ENCODE peak calls at places on chromosomes 13 and 19, in four cellular contexts. J, F, D and S are unnamed samples.

GRCh38 chr13:47215741-47216140 is 318.9 kb upstream of the HTR2A start:
- DNase-seq in J (no peak), F (no peak), D (no peak), S (peak; percentile 87)

GRCh38 chr13:108346376-108346775 is 76.9 kb downstream of the TNFSF13B start:
- DNase-seq in J (no peak), F (no peak), D (no peak), S (no peak)

GRCh38 chr13:30868806-30869470 is 37.1 kb upstream of the MEDAG start:
- DNase-seq in J (no peak), F (no peak), D (no peak), S (peak; percentile 45)

GRCh38 chr13:41909524-41909923 is 51.4 kb downstream of the VWA8 start:
- DNase-seq in J (no peak), F (no peak), D (no peak), S (no peak)

GRCh38 chr13:91361755-91362271 is 14.3 kb downstream of the MIR17HG start:
- DNase-seq in J (no peak), F (no peak), D (no peak), S (no peak)

GRCh38 chr19:5903502-5904301 is at the start of gene NDUFA11:
- DNase-seq in J (peak; percentile 99), F (peak; percentile 88), D (no peak), S (peak; percentile 95)

GRCh38 chr13:105774739-105775460 is 760.6 kb downstream of the EFNB2 start:
- DNase-seq in J (no peak), F (no peak), D (no peak), S (peak; percentile 2)

GRCh38 chr13:25784119-25784518 is 267.7 kb downstream of the SHISA2 start:
- DNase-seq in J (no peak), F (no peak), D (no peak), S (no peak)

GRCh38 chr13:19601749-19602725 is 31.4 kb upstream of the MPHOSPH8 start:
- DNase-seq in J (peak; percentile 80), F (peak; percentile 63), D (no peak), S (peak; percentile 27)

DNA sequence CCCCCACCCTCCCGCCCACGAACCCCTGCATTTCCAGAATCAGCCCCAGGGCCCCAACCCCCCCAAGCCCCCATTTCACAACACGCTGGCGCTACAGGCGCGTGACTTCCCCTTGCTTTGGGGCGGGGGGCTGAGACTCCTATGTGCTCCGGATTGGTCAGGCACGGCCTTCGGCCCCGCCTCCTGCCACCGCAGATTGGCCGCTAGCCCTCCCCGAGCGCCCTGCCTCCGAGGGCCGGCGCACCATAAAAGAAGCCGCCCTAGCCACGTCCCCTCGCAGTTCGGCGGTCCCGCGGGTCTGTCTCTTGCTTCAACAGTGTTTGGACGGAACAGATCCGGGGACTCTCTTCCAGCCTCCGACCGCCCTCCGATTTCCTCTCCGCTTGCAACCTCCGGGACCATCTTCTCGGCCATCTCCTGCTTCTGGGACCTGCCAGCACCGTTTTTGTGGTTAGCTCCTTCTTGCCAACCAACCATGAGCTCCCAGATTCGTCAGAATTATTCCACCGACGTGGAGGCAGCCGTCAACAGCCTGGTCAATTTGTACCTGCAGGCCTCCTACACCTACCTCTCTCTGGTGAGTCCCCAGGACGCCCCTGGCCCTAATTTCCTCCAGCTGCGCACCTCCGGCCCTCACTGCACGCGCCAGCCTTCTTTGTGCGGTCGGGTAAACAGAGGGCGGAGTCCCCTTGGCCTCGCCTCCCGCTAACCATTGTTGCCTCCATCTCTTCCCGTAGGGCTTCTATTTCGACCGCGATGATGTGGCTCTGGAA is at the start of gene FTL:
- DNase-seq in J (peak; percentile 96), F (peak; percentile 89), D (peak; percentile 82), S (peak; percentile 94)
- TF ChIP-seq CHD1 in J (no peak), F (peak; percentile 100), D (peak; percentile 92), S (no peak)

DNA sequence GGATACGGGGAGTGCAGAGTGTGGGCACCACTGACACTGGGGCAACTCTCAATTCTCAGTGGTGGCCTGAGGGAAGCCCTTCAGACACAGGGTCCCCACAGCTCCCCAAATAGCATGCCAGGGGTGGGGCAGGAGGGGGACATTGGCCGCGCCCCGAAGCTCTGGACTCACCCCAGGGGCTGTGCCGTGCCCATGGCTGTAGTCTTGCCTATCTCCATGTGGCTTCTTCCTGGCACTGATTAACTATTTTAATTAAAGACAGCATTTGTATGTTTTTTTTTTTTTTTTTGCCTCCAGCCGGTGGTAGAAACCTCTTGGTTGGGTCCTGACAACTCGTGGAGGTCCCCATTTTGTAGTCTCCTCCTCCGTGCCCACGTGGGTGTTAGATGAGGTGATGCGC is 23.3 kb downstream of the GATAD2A start:
- DNase-seq in J (no peak), F (no peak), D (no peak), S (no peak)
- TF ChIP-seq RFX5 in J (no peak), F (no peak), D (no peak), S (no peak)

GRCh38 chr19:54412877-54413276 is 2.4 kb upstream of the TTYH1 start:
- DNase-seq in J (no peak), F (no peak), D (no peak), S (no peak)
- TF ChIP-seq CHD1 in J (no peak), F (no peak), D (no peak), S (no peak)

DNA sequence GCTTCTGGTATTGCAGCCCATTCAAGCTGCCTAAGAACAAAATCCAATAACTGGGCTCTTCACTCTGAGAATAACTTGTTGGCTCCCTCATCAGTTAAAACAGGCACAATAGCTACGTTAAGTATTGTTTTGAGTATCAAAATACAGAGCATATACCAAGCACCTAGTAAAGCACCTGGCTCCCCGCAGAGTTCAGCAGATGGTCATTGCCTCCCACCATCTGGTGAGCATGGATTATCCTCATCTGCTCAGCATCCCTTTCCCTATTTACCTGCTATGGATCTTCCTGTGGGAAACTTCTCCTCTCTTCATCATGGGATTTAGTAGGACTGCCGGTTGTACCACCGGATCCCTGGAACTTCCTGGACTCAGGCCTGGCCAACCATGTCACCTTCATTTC is 199.2 kb upstream of the MAB21L1 start:
- DNase-seq in J (no peak), F (no peak), D (no peak), S (no peak)
- TF ChIP-seq RFX5 in J (no peak), F (no peak), D (no peak), S (no peak)

GRCh38 chr13:77565635-77566034 is 30.1 kb downstream of the SCEL start:
- DNase-seq in J (no peak), F (peak; percentile 5), D (no peak), S (peak; percentile 9)
- TF ChIP-seq CHD1 in J (no peak), F (no peak), D (no peak), S (no peak)

GRCh38 chr19:1527650-1528309 is 3.9 kb downstream of the PLK5 start:
- DNase-seq in J (peak; percentile 42), F (no peak), D (no peak), S (no peak)
- TF ChIP-seq RFX5 in J (no peak), F (no peak), D (no peak), S (no peak)

DNA sequence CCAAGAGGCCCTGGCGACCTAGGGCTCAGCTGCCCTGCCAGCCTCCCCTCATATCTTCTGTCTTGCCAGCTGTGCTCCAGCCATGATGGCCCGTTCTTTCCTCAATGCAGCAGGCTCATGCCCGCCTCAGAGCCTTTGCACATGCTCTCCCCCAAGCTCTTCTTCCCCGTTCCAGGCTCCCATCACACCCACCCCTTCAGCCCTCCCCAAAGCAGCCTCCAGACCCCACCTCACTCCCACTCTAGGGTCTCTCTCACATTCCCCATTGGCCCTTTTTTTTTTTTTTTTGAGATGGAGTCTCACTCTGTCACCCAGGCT is 29.9 kb upstream of the ATP1A3 start:
- DNase-seq in J (no peak), F (no peak), D (no peak), S (no peak)
- TF ChIP-seq CHD1 in J (no peak), F (no peak), D (no peak), S (no peak)

GRCh38 chr13:49303533-49304252 is 56.0 kb downstream of the CDADC1 start:
- DNase-seq in J (no peak), F (no peak), D (no peak), S (no peak)
- TF ChIP-seq RFX5 in J (no peak), F (no peak), D (no peak), S (no peak)

GRCh38 chr19:34217952-34218817 is 36.2 kb upstream of the GARRE1 start:
- DNase-seq in J (no peak), F (peak; percentile 24), D (peak; percentile 67), S (peak; percentile 98)
- TF ChIP-seq CHD1 in J (no peak), F (no peak), D (no peak), S (no peak)